ENCODE peak calls at places on chromosomes 2 and 18, in six cellular contexts. K is H1, P is mesendoderm, T is H9, X is neuronal stem cell, B is trophoblast cell. J is an unnamed sample.

GRCh38 chr2:157918319-157918718 is 42.2 kb upstream of the ACVR1 start:
- DNase-seq in K (no peak), P (no peak), T (no peak), X (no peak), B (no peak), J (no peak)

GRCh38 chr2:19009510-19009909 is 348.9 kb downstream of the OSR1 start:
- DNase-seq in K (no peak), P (no peak), T (no peak), X (no peak), B (no peak), J (no peak)

GRCh38 chr2:29329899-29330298 is 214.7 kb downstream of the CLIP4 start:
- DNase-seq in K (no peak), P (peak; percentile 23), T (no peak), X (no peak), B (no peak), J (no peak)

GRCh38 chr2:238954841-238955521 is 107.1 kb downstream of the TWIST2 start:
- DNase-seq in K (no peak), P (no peak), T (peak; percentile 56), X (no peak), B (no peak), J (peak; percentile 58)

GRCh38 chr2:27956895-27957294 is 66.4 kb downstream of the BABAM2 start:
- DNase-seq in K (no peak), P (no peak), T (no peak), X (no peak), B (peak; percentile 81), J (peak; percentile 81)

GRCh38 chr2:77232909-77233308 is 289.3 kb downstream of the LRRTM4 start:
- DNase-seq in K (no peak), P (no peak), T (no peak), X (no peak), B (no peak), J (no peak)

GRCh38 chr2:55011741-55012574 is 38.3 kb downstream of the RTN4 start:
- DNase-seq in K (no peak), P (no peak), T (no peak), X (no peak), B (no peak), J (no peak)

GRCh38 chr2:230690439-230690838 is 22.2 kb upstream of the CAB39 start:
- DNase-seq in K (no peak), P (no peak), T (no peak), X (no peak), B (no peak), J (peak; percentile 43)

GRCh38 chr2:219344756-219345458 is 12.4 kb upstream of the RESP18 start:
- DNase-seq in K (no peak), P (no peak), T (no peak), X (no peak), B (peak; percentile 9), J (peak; percentile 12)

GRCh38 chr2:2942906-2943305 is 434.7 kb downstream of the EIPR1 start:
- DNase-seq in K (no peak), P (no peak), T (no peak), X (no peak), B (no peak), J (no peak)

GRCh38 chr2:88810017-88810416 is 118.5 kb downstream of the RPIA start:
- DNase-seq in K (no peak), P (no peak), T (no peak), X (no peak), B (no peak), J (no peak)

GRCh38 chr2:83565231-83566025 is 893.7 kb downstream of the SUCLG1 start:
- DNase-seq in K (no peak), P (no peak), T (no peak), X (no peak), B (no peak), J (no peak)

GRCh38 chr18:6821346-6821745 is 91.8 kb downstream of the ARHGAP28 start:
- DNase-seq in K (no peak), P (no peak), T (no peak), X (no peak), B (no peak), J (no peak)

GRCh38 chr2:63661076-63661475 is 72.3 kb downstream of the MDH1 start:
- DNase-seq in K (no peak), P (peak; percentile 66), T (no peak), X (no peak), B (no peak), J (peak; percentile 92)

GRCh38 chr18:36321636-36322407 is 24.3 kb downstream of the FHOD3 start:
- DNase-seq in K (no peak), P (no peak), T (peak; percentile 31), X (no peak), B (peak; percentile 74), J (peak; percentile 23)

GRCh38 chr2:136323212-136323611 is 205.3 kb upstream of the CXCR4 start:
- DNase-seq in K (no peak), P (no peak), T (no peak), X (no peak), B (peak; percentile 87), J (no peak)

GRCh38 chr2:28185153-28185552 is 207.5 kb upstream of the FOSL2 start:
- DNase-seq in K (no peak), P (no peak), T (no peak), X (no peak), B (peak; percentile 97), J (peak; percentile 15)

GRCh38 chr2:233133239-233133638 is 73.1 kb downstream of the INPP5D start:
- DNase-seq in K (no peak), P (no peak), T (no peak), X (no peak), B (no peak), J (no peak)

GRCh38 chr18:2223859-2224258 is 347.4 kb downstream of the METTL4 start:
- DNase-seq in K (no peak), P (peak; percentile 53), T (no peak), X (peak; percentile 18), B (peak; percentile 82), J (peak; percentile 6)

GRCh38 chr2:128405467-128405900 is 86.8 kb upstream of the HS6ST1 start:
- DNase-seq in K (no peak), P (no peak), T (no peak), X (no peak), B (no peak), J (no peak)

GRCh38 chr2:55618649-55619055 is 1.2 kb upstream of the PPP4R3B start:
- DNase-seq in K (no peak), P (peak; percentile 61), T (peak; percentile 43), X (peak; percentile 37), B (peak; percentile 68), J (peak; percentile 43)

GRCh38 chr18:63681449-63682381 is 20.0 kb upstream of the SERPINB3 start:
- DNase-seq in K (no peak), P (no peak), T (no peak), X (no peak), B (no peak), J (no peak)

GRCh38 chr2:201859886-201860285 is 53.5 kb downstream of the CDK15 start:
- DNase-seq in K (no peak), P (no peak), T (no peak), X (no peak), B (no peak), J (peak; percentile 91)

GRCh38 chr18:37294951-37295350 is 270.6 kb downstream of the CELF4 start:
- DNase-seq in K (peak; percentile 46), P (peak; percentile 75), T (peak; percentile 82), X (peak; percentile 51), B (peak; percentile 13), J (no peak)

GRCh38 chr18:37612941-37613340 is 47.3 kb upstream of the CELF4 start:
- DNase-seq in K (no peak), P (no peak), T (no peak), X (no peak), B (no peak), J (no peak)

GRCh38 chr2:209619782-209620181 is 151.8 kb upstream of the UNC80 start:
- DNase-seq in K (no peak), P (no peak), T (no peak), X (no peak), B (no peak), J (no peak)

GRCh38 chr2:105881286-105882136 is 136.8 kb downstream of the NCK2 start:
- DNase-seq in K (no peak), P (no peak), T (no peak), X (no peak), B (no peak), J (no peak)
- H3K79me1 ChIP-seq in K (peaks cover 10% of the 10 kb centered on the region), P (peaks cover 18% of the 10 kb centered on the region), T (no peaks in the 10 kb centered on the region), X (no peaks in the 10 kb centered on the region), B (no peaks in the 10 kb centered on the region), J (peaks cover 46% of the 10 kb centered on the region)

DNA sequence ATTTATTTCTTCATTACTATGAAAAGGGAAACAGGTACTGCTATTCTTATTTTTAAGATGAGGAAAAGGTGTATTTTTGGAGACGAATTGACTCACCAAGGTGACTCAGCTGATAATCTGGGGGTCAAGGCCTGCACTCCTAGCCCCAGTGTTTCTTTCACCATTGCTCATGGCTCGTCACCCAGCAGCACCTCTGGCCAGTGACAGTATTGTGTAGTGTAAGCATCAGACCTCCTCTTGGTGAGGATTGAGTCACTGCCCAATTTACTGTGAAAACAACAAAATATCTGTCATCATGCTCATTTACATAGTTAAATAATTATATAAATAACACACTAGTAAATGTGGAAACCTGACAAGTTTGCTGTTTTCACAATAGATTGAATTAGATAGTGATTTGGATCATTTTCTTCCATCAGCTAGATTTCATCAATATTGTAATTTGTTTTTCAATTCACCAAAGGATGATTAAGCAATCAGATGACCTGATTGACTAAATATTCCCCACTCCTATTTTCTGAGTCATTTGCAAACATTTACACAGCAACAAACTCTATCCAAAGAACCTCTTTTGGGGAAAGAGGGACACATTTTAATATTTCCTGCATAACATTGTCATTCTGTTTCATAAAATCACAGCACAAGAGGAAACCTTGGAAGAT is 492.8 kb upstream of the RAB12 start:
- DNase-seq in K (no peak), P (peak; percentile 47), T (no peak), X (no peak), B (peak; percentile 59), J (peak; percentile 83)
- H3K4me2 ChIP-seq in K (no peak overlapping the region), P (no peak overlapping the region), T (no peak overlapping the region), X (no peak overlapping the region), B (no peak overlapping the region), J (peak overlapping the region; percentile 14)

GRCh38 chr2:207412787-207413310 is 116.9 kb upstream of the CREB1 start:
- DNase-seq in K (no peak), P (no peak), T (no peak), X (no peak), B (no peak), J (no peak)

GRCh38 chr2:207408086-207408794 is 121.5 kb upstream of the CREB1 start:
- DNase-seq in K (no peak), P (peak; percentile 31), T (no peak), X (no peak), B (no peak), J (no peak)

GRCh38 chr2:207413376-207413907 is 116.3 kb upstream of the CREB1 start:
- DNase-seq in K (no peak), P (no peak), T (no peak), X (no peak), B (no peak), J (no peak)

GRCh38 chr2:207405150-207405549 is 124.6 kb upstream of the CREB1 start:
- DNase-seq in K (no peak), P (no peak), T (no peak), X (no peak), B (no peak), J (no peak)

GRCh38 chr2:207409525-207409924 is 120.2 kb upstream of the CREB1 start:
- DNase-seq in K (no peak), P (no peak), T (no peak), X (no peak), B (no peak), J (no peak)
- H3K79me1 ChIP-seq in K (no peaks in the 10 kb centered on the region), P (no peaks in the 10 kb centered on the region), T (no peaks in the 10 kb centered on the region), X (no peaks in the 10 kb centered on the region), B (no peaks in the 10 kb centered on the region), J (no peaks in the 10 kb centered on the region)

GRCh38 chr18:22297008-22297407 is 120.7 kb downstream of the CTAGE1 start:
- DNase-seq in K (no peak), P (no peak), T (no peak), X (no peak), B (no peak), J (no peak)

GRCh38 chr18:22302152-22302551 is 115.6 kb downstream of the CTAGE1 start:
- DNase-seq in K (no peak), P (no peak), T (no peak), X (no peak), B (no peak), J (no peak)

GRCh38 chr18:22300665-22301636 is 116.8 kb downstream of the CTAGE1 start:
- DNase-seq in K (no peak), P (peak; percentile 27), T (no peak), X (no peak), B (peak; percentile 8), J (no peak)
- H3K4me2 ChIP-seq in K (no peak overlapping the region), P (no peak overlapping the region), T (no peak overlapping the region), X (no peak overlapping the region), B (no peak overlapping the region), J (no peak overlapping the region)

J was measured in IMR-90.